ENCODE peak calls at places on chromosomes 5 and 9, in nine cellular contexts. One of them, this sample, is unnamed.

GRCh38 chr9:38254756-38255155 is 137.7 kb upstream of the ALDH1B1 start:
- DNase-seq in testis: no peak
- DNase-seq in cardiac fibroblast: no peak
- DNase-seq in endothelial cell: no peak
- DNase-seq in lower lobe of right lung: no peak
- DNase-seq in psoas muscle: no peak
- DNase-seq in progenitor cell of endocrine pancreas: no peak
- DNase-seq in right lobe of liver: no peak
- DNase-seq in tibial nerve: no peak
- DNase-seq in this sample: no peak

GRCh38 chr5:96614110-96614691 is 48.0 kb upstream of the CAST start:
- DNase-seq in testis: peak
- DNase-seq in cardiac fibroblast: peak
- DNase-seq in endothelial cell: peak
- DNase-seq in lower lobe of right lung: no peak
- DNase-seq in psoas muscle: no peak
- DNase-seq in progenitor cell of endocrine pancreas: peak
- DNase-seq in right lobe of liver: peak
- DNase-seq in tibial nerve: peak
- DNase-seq in this sample: no peak

GRCh38 chr9:70924905-70925547 is 196.4 kb downstream of the TRPM3 start:
- DNase-seq in testis: peak
- DNase-seq in cardiac fibroblast: peak
- DNase-seq in endothelial cell: peak
- DNase-seq in lower lobe of right lung: no peak
- DNase-seq in psoas muscle: no peak
- DNase-seq in progenitor cell of endocrine pancreas: peak
- DNase-seq in right lobe of liver: peak
- DNase-seq in tibial nerve: peak
- DNase-seq in this sample: no peak

GRCh38 chr9:132754236-132754635 is 84.0 kb downstream of the GTF3C4 start:
- DNase-seq in testis: no peak
- DNase-seq in cardiac fibroblast: no peak
- DNase-seq in endothelial cell: no peak
- DNase-seq in lower lobe of right lung: no peak
- DNase-seq in psoas muscle: no peak
- DNase-seq in progenitor cell of endocrine pancreas: no peak
- DNase-seq in right lobe of liver: no peak
- DNase-seq in tibial nerve: no peak
- DNase-seq in this sample: peak

GRCh38 chr9:89351584-89351983 is 33.3 kb downstream of the SECISBP2 start:
- DNase-seq in testis: no peak
- DNase-seq in cardiac fibroblast: no peak
- DNase-seq in endothelial cell: no peak
- DNase-seq in lower lobe of right lung: no peak
- DNase-seq in psoas muscle: peak
- DNase-seq in progenitor cell of endocrine pancreas: no peak
- DNase-seq in right lobe of liver: peak
- DNase-seq in tibial nerve: no peak
- DNase-seq in this sample: no peak

GRCh38 chr9:124469011-124469832 is 19.0 kb downstream of the ADGRD2 start:
- DNase-seq in testis: no peak
- DNase-seq in cardiac fibroblast: no peak
- DNase-seq in endothelial cell: no peak
- DNase-seq in lower lobe of right lung: no peak
- DNase-seq in psoas muscle: peak
- DNase-seq in progenitor cell of endocrine pancreas: no peak
- DNase-seq in right lobe of liver: no peak
- DNase-seq in tibial nerve: no peak
- DNase-seq in this sample: peak

GRCh38 chr5:19853616-19854240 is 134.3 kb downstream of the CDH18 start:
- DNase-seq in testis: no peak
- DNase-seq in cardiac fibroblast: peak
- DNase-seq in endothelial cell: no peak
- DNase-seq in lower lobe of right lung: no peak
- DNase-seq in psoas muscle: no peak
- DNase-seq in progenitor cell of endocrine pancreas: no peak
- DNase-seq in right lobe of liver: no peak
- DNase-seq in tibial nerve: no peak
- DNase-seq in this sample: no peak

GRCh38 chr5:133644000-133644865 is 31.9 kb upstream of the FSTL4 start:
- DNase-seq in testis: no peak
- DNase-seq in cardiac fibroblast: no peak
- DNase-seq in endothelial cell: no peak
- DNase-seq in lower lobe of right lung: no peak
- DNase-seq in psoas muscle: no peak
- DNase-seq in progenitor cell of endocrine pancreas: no peak
- DNase-seq in right lobe of liver: no peak
- DNase-seq in tibial nerve: no peak
- DNase-seq in this sample: no peak

GRCh38 chr5:62785588-62785987 is 207.0 kb downstream of the LRRC70 start:
- DNase-seq in testis: no peak
- DNase-seq in cardiac fibroblast: no peak
- DNase-seq in endothelial cell: no peak
- DNase-seq in lower lobe of right lung: no peak
- DNase-seq in psoas muscle: no peak
- DNase-seq in progenitor cell of endocrine pancreas: no peak
- DNase-seq in right lobe of liver: no peak
- DNase-seq in tibial nerve: no peak
- DNase-seq in this sample: no peak

GRCh38 chr5:168651654-168652053 is 72.5 kb upstream of the PANK3 start:
- DNase-seq in testis: no peak
- DNase-seq in cardiac fibroblast: peak
- DNase-seq in endothelial cell: no peak
- DNase-seq in lower lobe of right lung: no peak
- DNase-seq in psoas muscle: no peak
- DNase-seq in progenitor cell of endocrine pancreas: no peak
- DNase-seq in right lobe of liver: no peak
- DNase-seq in tibial nerve: peak
- DNase-seq in this sample: no peak

GRCh38 chr5:60223342-60223741 is 329.8 kb upstream of the PDE4D start:
- DNase-seq in testis: no peak
- DNase-seq in cardiac fibroblast: no peak
- DNase-seq in endothelial cell: no peak
- DNase-seq in lower lobe of right lung: no peak
- DNase-seq in psoas muscle: no peak
- DNase-seq in progenitor cell of endocrine pancreas: no peak
- DNase-seq in right lobe of liver: no peak
- DNase-seq in tibial nerve: no peak
- DNase-seq in this sample: no peak

GRCh38 chr5:74040811-74041491 is 415.0 kb downstream of the ARHGEF28 start:
- DNase-seq in testis: no peak
- DNase-seq in cardiac fibroblast: no peak
- DNase-seq in endothelial cell: no peak
- DNase-seq in lower lobe of right lung: no peak
- DNase-seq in psoas muscle: no peak
- DNase-seq in progenitor cell of endocrine pancreas: no peak
- DNase-seq in right lobe of liver: no peak
- DNase-seq in tibial nerve: no peak
- DNase-seq in this sample: no peak

GRCh38 chr9:134624827-134625181 is 16.8 kb upstream of the COL5A1 start:
- DNase-seq in testis: no peak
- DNase-seq in cardiac fibroblast: peak
- DNase-seq in endothelial cell: no peak
- DNase-seq in lower lobe of right lung: no peak
- DNase-seq in psoas muscle: no peak
- DNase-seq in progenitor cell of endocrine pancreas: no peak
- DNase-seq in right lobe of liver: peak
- DNase-seq in tibial nerve: no peak
- DNase-seq in this sample: peak

GRCh38 chr5:88281322-88281721 is 12.7 kb upstream of the TMEM161B start:
- DNase-seq in testis: no peak
- DNase-seq in cardiac fibroblast: no peak
- DNase-seq in endothelial cell: no peak
- DNase-seq in lower lobe of right lung: no peak
- DNase-seq in psoas muscle: no peak
- DNase-seq in progenitor cell of endocrine pancreas: no peak
- DNase-seq in right lobe of liver: no peak
- DNase-seq in tibial nerve: no peak
- DNase-seq in this sample: no peak

DNA sequence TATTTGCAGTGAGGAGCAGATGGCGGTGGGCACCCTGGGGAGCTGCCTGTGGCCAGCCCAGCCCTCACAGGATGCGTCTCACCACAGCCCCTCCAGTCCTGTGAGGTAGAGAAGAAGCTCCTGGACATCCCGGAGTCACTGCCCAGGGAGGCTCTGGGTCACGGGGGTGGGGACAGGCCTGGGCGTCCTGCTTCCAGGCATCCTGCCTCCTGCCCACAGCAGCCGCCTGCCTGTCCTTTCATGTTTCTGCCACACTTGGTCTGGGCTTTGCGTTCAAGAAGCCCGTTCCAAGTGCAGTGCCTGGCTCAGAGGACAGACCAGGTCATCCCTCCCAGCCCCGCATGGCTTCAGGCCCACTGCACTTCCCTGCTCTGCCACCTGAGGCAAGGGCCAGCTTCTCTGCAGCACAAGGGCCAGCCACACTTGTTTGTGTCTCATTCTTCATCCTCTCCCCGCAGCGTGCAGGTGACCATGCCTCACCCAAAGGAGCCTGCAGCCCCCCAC is 38.2 kb downstream of the ZDHHC11B start:
- DNase-seq in testis: no peak
- DNase-seq in cardiac fibroblast: no peak
- DNase-seq in endothelial cell: no peak
- DNase-seq in lower lobe of right lung: no peak
- DNase-seq in psoas muscle: no peak
- DNase-seq in progenitor cell of endocrine pancreas: no peak
- DNase-seq in right lobe of liver: no peak
- DNase-seq in tibial nerve: no peak
- DNase-seq in this sample: no peak
- TF ChIP-seq CTCF in testis: no peak
- TF ChIP-seq CTCF in cardiac fibroblast: no peak
- TF ChIP-seq CTCF in endothelial cell: no peak
- TF ChIP-seq CTCF in lower lobe of right lung: no peak
- TF ChIP-seq CTCF in psoas muscle: no peak
- TF ChIP-seq CTCF in progenitor cell of endocrine pancreas: no peak
- TF ChIP-seq CTCF in right lobe of liver: no peak
- TF ChIP-seq CTCF in tibial nerve: no peak
- TF ChIP-seq CTCF in this sample: no peak

DNA sequence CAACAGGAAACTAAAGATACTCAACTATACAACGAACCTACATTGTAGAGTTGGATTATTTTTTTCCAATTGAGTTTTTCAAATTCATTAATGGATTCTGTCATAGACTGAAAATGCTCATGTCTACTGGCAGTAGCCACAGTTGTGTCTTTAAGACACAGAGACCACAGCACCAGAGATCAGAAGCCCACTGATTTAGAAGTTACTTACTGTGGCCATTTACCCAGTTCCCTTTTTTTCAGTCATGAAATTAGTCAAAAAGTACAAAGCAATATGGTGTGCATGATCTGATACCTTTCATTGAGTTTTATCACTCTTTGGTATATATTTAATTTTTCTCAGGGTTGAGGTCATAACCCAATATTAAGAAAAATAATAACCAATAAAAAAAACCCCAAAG is 1640.2 kb upstream of the WWC1 start:
- DNase-seq in testis: no peak
- DNase-seq in cardiac fibroblast: no peak
- DNase-seq in endothelial cell: no peak
- DNase-seq in lower lobe of right lung: no peak
- DNase-seq in psoas muscle: no peak
- DNase-seq in progenitor cell of endocrine pancreas: no peak
- DNase-seq in right lobe of liver: no peak
- DNase-seq in tibial nerve: no peak
- DNase-seq in this sample: no peak
- TF ChIP-seq CTCF in testis: no peak
- TF ChIP-seq CTCF in cardiac fibroblast: no peak
- TF ChIP-seq CTCF in endothelial cell: no peak
- TF ChIP-seq CTCF in lower lobe of right lung: no peak
- TF ChIP-seq CTCF in psoas muscle: no peak
- TF ChIP-seq CTCF in progenitor cell of endocrine pancreas: no peak
- TF ChIP-seq CTCF in right lobe of liver: no peak
- TF ChIP-seq CTCF in tibial nerve: no peak
- TF ChIP-seq CTCF in this sample: no peak

GRCh38 chr9:130424781-130425310 is 19.9 kb upstream of the ASS1 start:
- DNase-seq in testis: no peak
- DNase-seq in cardiac fibroblast: no peak
- DNase-seq in endothelial cell: no peak
- DNase-seq in lower lobe of right lung: no peak
- DNase-seq in psoas muscle: no peak
- DNase-seq in progenitor cell of endocrine pancreas: no peak
- DNase-seq in right lobe of liver: no peak
- DNase-seq in tibial nerve: no peak
- DNase-seq in this sample: peak

GRCh38 chr9:130425741-130426466 is 18.9 kb upstream of the ASS1 start:
- DNase-seq in testis: no peak
- DNase-seq in cardiac fibroblast: no peak
- DNase-seq in endothelial cell: no peak
- DNase-seq in lower lobe of right lung: no peak
- DNase-seq in psoas muscle: no peak
- DNase-seq in progenitor cell of endocrine pancreas: no peak
- DNase-seq in right lobe of liver: no peak
- DNase-seq in tibial nerve: no peak
- DNase-seq in this sample: peak

GRCh38 chr9:130426883-130427282 is 17.9 kb upstream of the ASS1 start:
- DNase-seq in testis: no peak
- DNase-seq in cardiac fibroblast: peak
- DNase-seq in endothelial cell: no peak
- DNase-seq in lower lobe of right lung: no peak
- DNase-seq in psoas muscle: peak
- DNase-seq in progenitor cell of endocrine pancreas: no peak
- DNase-seq in right lobe of liver: no peak
- DNase-seq in tibial nerve: no peak
- DNase-seq in this sample: peak

GRCh38 chr9:130427326-130427725 is 17.4 kb upstream of the ASS1 start:
- DNase-seq in testis: no peak
- DNase-seq in cardiac fibroblast: no peak
- DNase-seq in endothelial cell: no peak
- DNase-seq in lower lobe of right lung: no peak
- DNase-seq in psoas muscle: no peak
- DNase-seq in progenitor cell of endocrine pancreas: no peak
- DNase-seq in right lobe of liver: no peak
- DNase-seq in tibial nerve: no peak
- DNase-seq in this sample: no peak

DNA sequence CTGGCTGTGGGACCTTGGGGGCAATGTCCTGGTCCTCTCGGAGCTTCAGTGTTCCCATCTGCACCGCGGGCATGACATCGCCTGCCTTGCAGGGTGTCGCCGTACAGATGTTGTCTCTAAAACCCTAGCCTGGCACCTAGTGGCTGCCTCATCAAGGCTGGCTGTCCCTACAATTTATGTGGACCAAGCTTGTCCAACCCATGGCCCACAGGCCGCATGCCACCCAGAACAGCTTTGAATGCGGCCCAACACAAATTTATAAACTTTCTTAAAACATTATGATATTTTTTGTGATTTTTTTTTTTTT is 18.3 kb upstream of the ASS1 start:
- DNase-seq in testis: no peak
- DNase-seq in cardiac fibroblast: no peak
- DNase-seq in endothelial cell: no peak
- DNase-seq in lower lobe of right lung: no peak
- DNase-seq in psoas muscle: no peak
- DNase-seq in progenitor cell of endocrine pancreas: no peak
- DNase-seq in right lobe of liver: no peak
- DNase-seq in tibial nerve: no peak
- DNase-seq in this sample: peak
- TF ChIP-seq CTCF in testis: no peak
- TF ChIP-seq CTCF in cardiac fibroblast: no peak
- TF ChIP-seq CTCF in endothelial cell: no peak
- TF ChIP-seq CTCF in lower lobe of right lung: no peak
- TF ChIP-seq CTCF in psoas muscle: no peak
- TF ChIP-seq CTCF in progenitor cell of endocrine pancreas: no peak
- TF ChIP-seq CTCF in right lobe of liver: no peak
- TF ChIP-seq CTCF in tibial nerve: no peak
- TF ChIP-seq CTCF in this sample: no peak

GRCh38 chr5:122516432-122516743 is 204.4 kb downstream of the SNCAIP start:
- DNase-seq in testis: no peak
- DNase-seq in cardiac fibroblast: no peak
- DNase-seq in endothelial cell: no peak
- DNase-seq in lower lobe of right lung: no peak
- DNase-seq in psoas muscle: no peak
- DNase-seq in progenitor cell of endocrine pancreas: no peak
- DNase-seq in right lobe of liver: no peak
- DNase-seq in tibial nerve: no peak
- DNase-seq in this sample: no peak
- TF ChIP-seq CTCF in testis: no peak
- TF ChIP-seq CTCF in cardiac fibroblast: no peak
- TF ChIP-seq CTCF in endothelial cell: no peak
- TF ChIP-seq CTCF in lower lobe of right lung: no peak
- TF ChIP-seq CTCF in psoas muscle: no peak
- TF ChIP-seq CTCF in progenitor cell of endocrine pancreas: no peak
- TF ChIP-seq CTCF in right lobe of liver: no peak
- TF ChIP-seq CTCF in tibial nerve: no peak
- TF ChIP-seq CTCF in this sample: peak